ENCODE peak calls at places on chromosomes 12 and 14, in six cellular contexts. F, W, A, Y, X and S are unnamed samples.

GRCh38 chr12:45336331-45336730 is 120.4 kb downstream of the ANO6 start:
- DNase-seq in F (no peak), W (no peak), A (no peak), Y (peak; percentile 14), X (no peak), S (no peak)

GRCh38 chr12:53219116-53219955 is 12.3 kb upstream of the ITGB7 start:
- DNase-seq in F (no peak), W (no peak), A (no peak), Y (peak; percentile 55), X (no peak), S (peak; percentile 61)

GRCh38 chr12:99810718-99811593 is 163.4 kb downstream of the GARIN6 start:
- DNase-seq in F (peak; percentile 21), W (no peak), A (peak; percentile 9), Y (no peak), X (peak; percentile 15), S (peak; percentile 7)

GRCh38 chr12:125193798-125194562 is 128.7 kb downstream of the AACS start:
- DNase-seq in F (peak; percentile 65), W (no peak), A (no peak), Y (peak; percentile 25), X (no peak), S (no peak)

GRCh38 chr12:70508178-70508577 is 129.1 kb downstream of the PTPRB start:
- DNase-seq in F (no peak), W (no peak), A (peak; percentile 7), Y (no peak), X (no peak), S (no peak)

GRCh38 chr12:44436756-44437155 is 439.4 kb downstream of the NELL2 start:
- DNase-seq in F (no peak), W (no peak), A (peak; percentile 3), Y (no peak), X (no peak), S (no peak)

GRCh38 chr12:125512541-125513298 is 447.5 kb downstream of the AACS start:
- DNase-seq in F (no peak), W (no peak), A (no peak), Y (no peak), X (no peak), S (no peak)

GRCh38 chr14:99242816-99243795 is 28.9 kb downstream of the BCL11B start:
- DNase-seq in F (no peak), W (no peak), A (no peak), Y (no peak), X (no peak), S (no peak)

GRCh38 chr12:40229690-40230651 is 5.2 kb downstream of the LRRK2 start:
- DNase-seq in F (no peak), W (no peak), A (no peak), Y (no peak), X (no peak), S (no peak)

GRCh38 chr12:11894890-11895289 is 175.8 kb upstream of the BCL2L14 start:
- DNase-seq in F (no peak), W (no peak), A (no peak), Y (no peak), X (no peak), S (no peak)

GRCh38 chr12:46384451-46385301 is 12.1 kb upstream of the SLC38A2 start:
- DNase-seq in F (no peak), W (no peak), A (no peak), Y (no peak), X (no peak), S (no peak)

GRCh38 chr12:116636636-116637519 is 77.7 kb downstream of the MAP1LC3B2 start:
- DNase-seq in F (no peak), W (no peak), A (peak; percentile 90), Y (no peak), X (no peak), S (no peak)

GRCh38 chr14:37595809-37596595 is 573 bp downstream of the TTC6 start:
- DNase-seq in F (no peak), W (no peak), A (peak; percentile 99), Y (peak; percentile 79), X (peak; percentile 28), S (no peak)

GRCh38 chr12:47102406-47102805 is 22.6 kb upstream of the AMIGO2 start:
- DNase-seq in F (no peak), W (no peak), A (no peak), Y (no peak), X (no peak), S (no peak)

GRCh38 chr14:101078892-101079221 is 175.3 kb upstream of the RTL1 start:
- DNase-seq in F (peak; percentile 36), W (no peak), A (no peak), Y (no peak), X (no peak), S (no peak)

GRCh38 chr12:26471560-26471959 is 276.2 kb downstream of the SSPN start:
- DNase-seq in F (no peak), W (no peak), A (no peak), Y (no peak), X (no peak), S (no peak)

GRCh38 chr14:95256011-95256775 is 63.5 kb downstream of the CLMN start:
- DNase-seq in F (no peak), W (no peak), A (no peak), Y (no peak), X (no peak), S (no peak)

GRCh38 chr12:29957835-29958234 is 174.1 kb upstream of the TMTC1 start:
- DNase-seq in F (no peak), W (no peak), A (no peak), Y (no peak), X (no peak), S (no peak)

GRCh38 chr14:97730706-97731105 is 933.5 kb downstream of the VRK1 start:
- DNase-seq in F (no peak), W (no peak), A (no peak), Y (no peak), X (no peak), S (no peak)

GRCh38 chr12:116939734-116940133 is 29.0 kb downstream of the FBXW8 start:
- DNase-seq in F (no peak), W (no peak), A (no peak), Y (no peak), X (no peak), S (no peak)

GRCh38 chr14:59107819-59108218 is 80.6 kb upstream of the DAAM1 start:
- DNase-seq in F (no peak), W (no peak), A (no peak), Y (no peak), X (no peak), S (no peak)

GRCh38 chr12:75478395-75478794 is 2.2 kb upstream of the GLIPR1 start:
- DNase-seq in F (no peak), W (no peak), A (no peak), Y (no peak), X (no peak), S (no peak)

GRCh38 chr12:124203176-124203575 is 91.7 kb upstream of the RFLNA start:
- DNase-seq in F (no peak), W (no peak), A (no peak), Y (no peak), X (no peak), S (no peak)

GRCh38 chr12:49358548-49359141 is 8.6 kb upstream of the SPATS2 start:
- DNase-seq in F (peak; percentile 74), W (no peak), A (peak; percentile 72), Y (peak; percentile 70), X (peak; percentile 84), S (peak; percentile 83)

DNA sequence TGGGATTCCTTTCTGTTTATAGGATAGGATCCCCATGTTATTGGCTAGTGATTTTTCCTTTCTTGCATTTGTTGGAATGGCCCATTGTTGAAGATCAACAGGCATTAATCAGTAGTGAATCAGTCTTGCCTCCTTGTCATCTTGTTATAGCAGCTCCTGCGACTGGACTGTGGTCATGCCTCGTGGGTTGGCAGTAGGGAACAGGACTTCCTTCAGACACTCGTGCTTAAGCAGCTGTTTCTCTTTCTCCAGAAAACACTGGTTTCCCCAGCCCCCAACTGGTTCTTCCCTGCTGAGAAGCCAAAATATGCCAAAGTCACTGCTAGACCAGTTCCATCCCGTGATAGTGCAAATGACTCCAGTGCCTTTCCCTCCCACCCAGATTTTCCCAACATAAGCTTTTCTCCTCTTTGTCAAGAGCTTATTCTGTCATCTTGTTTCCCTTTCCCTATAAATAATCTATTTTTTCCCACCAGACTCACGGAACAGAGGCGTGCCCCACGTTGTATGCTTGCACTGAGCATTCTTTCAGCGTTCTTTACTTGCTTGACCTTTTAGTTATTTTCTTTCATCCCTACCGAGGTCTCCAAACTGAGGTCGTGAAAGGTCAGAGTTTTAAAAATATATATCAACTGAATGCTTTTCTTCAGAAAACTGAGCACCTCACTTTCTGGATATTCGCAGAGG is 83.5 kb downstream of the SAMD4A start:
- DNase-seq in F (no peak), W (no peak), A (peak; percentile 78), Y (no peak), X (no peak), S (peak; percentile 60)
- TF ChIP-seq JUND in F (no peak), W (no peak), A (no peak), Y (no peak), X (peak; percentile 10), S (no peak)

GRCh38 chr14:76985540-76986260 is 42.8 kb downstream of the IRF2BPL start:
- DNase-seq in F (no peak), W (no peak), A (no peak), Y (no peak), X (no peak), S (no peak)
- TF ChIP-seq JUND in F (no peak), W (no peak), A (no peak), Y (no peak), X (no peak), S (no peak)

DNA sequence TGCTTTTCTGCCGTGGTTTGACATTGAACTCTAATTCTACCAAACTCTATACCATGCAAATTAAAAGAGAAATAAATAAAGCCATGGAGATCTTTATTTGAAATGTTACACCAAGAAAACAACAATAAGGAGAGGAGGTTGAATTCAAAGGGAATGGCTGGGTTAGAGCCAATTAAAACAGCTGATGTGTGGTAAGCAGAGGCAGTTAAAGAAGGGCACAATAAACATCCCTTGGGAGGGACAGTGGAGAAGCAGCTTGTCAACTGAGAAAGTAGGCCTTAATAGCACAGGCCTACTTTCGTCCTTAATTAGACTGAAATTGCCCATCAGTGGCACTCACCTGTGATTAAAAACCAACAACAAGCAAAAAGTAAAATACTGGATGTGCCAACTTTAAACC is 16.3 kb upstream of the NAV3 start:
- DNase-seq in F (no peak), W (no peak), A (no peak), Y (no peak), X (no peak), S (no peak)
- TF ChIP-seq JUND in F (no peak), W (no peak), A (no peak), Y (no peak), X (no peak), S (no peak)

GRCh38 chr12:3491938-3492867 is 1.2 kb downstream of the PRMT8 start:
- DNase-seq in F (peak; percentile 80), W (peak; percentile 51), A (peak; percentile 2), Y (peak; percentile 72), X (no peak), S (peak; percentile 86)

GRCh38 chr12:3492868-3493224 is 1.8 kb downstream of the PRMT8 start:
- DNase-seq in F (no peak), W (no peak), A (no peak), Y (no peak), X (no peak), S (no peak)

GRCh38 chr12:3493225-3494049 is 2.4 kb downstream of the PRMT8 start:
- DNase-seq in F (peak; percentile 65), W (no peak), A (no peak), Y (no peak), X (no peak), S (no peak)

DNA sequence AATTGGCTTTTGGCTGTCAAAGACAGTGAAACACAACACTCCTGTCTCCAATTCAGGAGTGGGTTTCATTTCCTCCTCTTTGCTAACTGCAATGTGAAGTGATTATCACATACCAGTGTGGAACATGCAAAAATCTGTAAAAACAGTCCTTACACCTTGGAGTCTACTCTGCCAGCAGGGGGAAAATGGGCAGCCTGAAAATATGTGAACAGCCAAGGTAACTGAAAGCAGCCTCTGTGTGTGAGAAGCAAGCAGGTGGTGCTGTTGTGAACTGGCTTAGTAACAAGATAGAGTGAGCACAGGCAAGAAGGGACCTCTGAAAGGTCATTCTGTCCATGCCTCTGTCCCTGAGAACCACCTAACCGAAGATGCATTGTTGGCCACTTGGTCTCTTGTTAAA is 6.0 kb downstream of the PRMT8 start:
- DNase-seq in F (peak; percentile 36), W (no peak), A (peak; percentile 12), Y (no peak), X (peak; percentile 16), S (peak; percentile 49)
- TF ChIP-seq JUND in F (no peak), W (no peak), A (no peak), Y (no peak), X (no peak), S (no peak)